ENCODE peak calls at places on chromosomes 16 and 17, in four cellular contexts. One of them, this sample, is unnamed.

GRCh38 chr16:83851473-83851872 is 43.7 kb downstream of the HSBP1 start:
- DNase-seq in pons: no peak
- DNase-seq in HFF-Myc: no peak
- DNase-seq in SIG-M5: no peak
- DNase-seq in this sample: no peak

GRCh38 chr17:58245428-58246103 is 7.2 kb downstream of the LPO start:
- DNase-seq in pons: no peak
- DNase-seq in HFF-Myc: no peak
- DNase-seq in SIG-M5: no peak
- DNase-seq in this sample: no peak

GRCh38 chr17:71168083-71168741 is 952.6 kb upstream of the SOX9 start:
- DNase-seq in pons: no peak
- DNase-seq in HFF-Myc: no peak
- DNase-seq in SIG-M5: no peak
- DNase-seq in this sample: no peak

GRCh38 chr16:67537636-67538591 is 9.3 kb downstream of the RIPOR1 start:
- DNase-seq in pons: no peak
- DNase-seq in HFF-Myc: no peak
- DNase-seq in SIG-M5: no peak
- DNase-seq in this sample: no peak

GRCh38 chr16:10421596-10421995 is 35.7 kb downstream of the ATF7IP2 start:
- DNase-seq in pons: no peak
- DNase-seq in HFF-Myc: no peak
- DNase-seq in SIG-M5: no peak
- DNase-seq in this sample: no peak

GRCh38 chr17:75394332-75394918 is 11.1 kb downstream of the GRB2 start:
- DNase-seq in pons: no peak
- DNase-seq in HFF-Myc: no peak
- DNase-seq in SIG-M5: no peak
- DNase-seq in this sample: no peak

GRCh38 chr17:42508426-42509164 is 27.4 kb upstream of the NAGLU start:
- DNase-seq in pons: no peak
- DNase-seq in HFF-Myc: no peak
- DNase-seq in SIG-M5: no peak
- DNase-seq in this sample: no peak

GRCh38 chr17:48127371-48128051 is 19.9 kb downstream of the SNX11 start:
- DNase-seq in pons: no peak
- DNase-seq in HFF-Myc: peak; percentile 66
- DNase-seq in SIG-M5: no peak
- DNase-seq in this sample: peak; percentile 26

GRCh38 chr17:2063306-2064146 is 8.6 kb downstream of the HIC1 start:
- DNase-seq in pons: no peak
- DNase-seq in HFF-Myc: no peak
- DNase-seq in SIG-M5: no peak
- DNase-seq in this sample: no peak

GRCh38 chr17:47203984-47204721 is 5.0 kb upstream of the MYL4 start:
- DNase-seq in pons: no peak
- DNase-seq in HFF-Myc: no peak
- DNase-seq in SIG-M5: no peak
- DNase-seq in this sample: no peak

GRCh38 chr17:12107905-12108304 is 87.2 kb downstream of the MAP2K4 start:
- DNase-seq in pons: no peak
- DNase-seq in HFF-Myc: no peak
- DNase-seq in SIG-M5: no peak
- DNase-seq in this sample: no peak

GRCh38 chr17:2433696-2434095 is 32.8 kb upstream of the MNT start:
- DNase-seq in pons: no peak
- DNase-seq in HFF-Myc: no peak
- DNase-seq in SIG-M5: no peak
- DNase-seq in this sample: no peak

GRCh38 chr16:4402439-4403132 is 13.8 kb downstream of the CORO7 start:
- DNase-seq in pons: peak; percentile 52
- DNase-seq in HFF-Myc: no peak
- DNase-seq in SIG-M5: no peak
- DNase-seq in this sample: peak; percentile 43

GRCh38 chr17:77186141-77186604 is 45.4 kb downstream of the SEC14L1 start:
- DNase-seq in pons: no peak
- DNase-seq in HFF-Myc: no peak
- DNase-seq in SIG-M5: no peak
- DNase-seq in this sample: no peak

GRCh38 chr17:73304971-73305786 is 6.6 kb downstream of the CDC42EP4 start:
- DNase-seq in pons: no peak
- DNase-seq in HFF-Myc: no peak
- DNase-seq in SIG-M5: no peak
- DNase-seq in this sample: no peak

GRCh38 chr16:49914697-49915096 is 58.8 kb upstream of the ZNF423 start:
- DNase-seq in pons: no peak
- DNase-seq in HFF-Myc: no peak
- DNase-seq in SIG-M5: no peak
- DNase-seq in this sample: no peak

GRCh38 chr16:84277244-84277823 is 17.3 kb upstream of the WFDC1 start:
- DNase-seq in pons: peak; percentile 66
- DNase-seq in HFF-Myc: no peak
- DNase-seq in SIG-M5: no peak
- DNase-seq in this sample: peak; percentile 65

GRCh38 chr17:21043296-21044232 is 753 bp upstream of the USP22 start:
- DNase-seq in pons: peak; percentile 98
- DNase-seq in HFF-Myc: peak; percentile 90
- DNase-seq in SIG-M5: peak; percentile 88
- DNase-seq in this sample: peak; percentile 96

GRCh38 chr16:3058173-3059030 is 7.0 kb upstream of the IL32 start:
- DNase-seq in pons: peak; percentile 10
- DNase-seq in HFF-Myc: no peak
- DNase-seq in SIG-M5: no peak
- DNase-seq in this sample: peak; percentile 23

GRCh38 chr17:81436294-81436849 is 41.1 kb downstream of the BAHCC1 start:
- DNase-seq in pons: no peak
- DNase-seq in HFF-Myc: no peak
- DNase-seq in SIG-M5: no peak
- DNase-seq in this sample: no peak

GRCh38 chr17:82001657-82002056 is 21.0 kb downstream of the CENPX start:
- DNase-seq in pons: no peak
- DNase-seq in HFF-Myc: no peak
- DNase-seq in SIG-M5: no peak
- DNase-seq in this sample: no peak

GRCh38 chr16:78444-79145 is 570 bp downstream of the MPG start:
- DNase-seq in pons: no peak
- DNase-seq in HFF-Myc: no peak
- DNase-seq in SIG-M5: no peak
- DNase-seq in this sample: no peak

GRCh38 chr17:57466042-57466471 is 209.7 kb downstream of the MSI2 start:
- DNase-seq in pons: no peak
- DNase-seq in HFF-Myc: no peak
- DNase-seq in SIG-M5: no peak
- DNase-seq in this sample: no peak

GRCh38 chr16:69593756-69594155 is 28.0 kb downstream of the NFAT5 start:
- DNase-seq in pons: no peak
- DNase-seq in HFF-Myc: no peak
- DNase-seq in SIG-M5: no peak
- DNase-seq in this sample: no peak

GRCh38 chr17:83200746-83201145 is 121.3 kb downstream of the METRNL start:
- DNase-seq in pons: no peak
- DNase-seq in HFF-Myc: no peak
- DNase-seq in SIG-M5: no peak
- DNase-seq in this sample: no peak

GRCh38 chr17:82703935-82704865 is 5.7 kb upstream of the RAB40B start:
- DNase-seq in pons: no peak
- DNase-seq in HFF-Myc: no peak
- DNase-seq in SIG-M5: no peak
- DNase-seq in this sample: no peak

GRCh38 chr16:4005281-4005680 is 111.0 kb downstream of the ADCY9 start:
- DNase-seq in pons: no peak
- DNase-seq in HFF-Myc: no peak
- DNase-seq in SIG-M5: no peak
- DNase-seq in this sample: no peak

GRCh38 chr17:36148559-36149295 is 27.7 kb downstream of the TBC1D3B start:
- DNase-seq in pons: peak; percentile 36
- DNase-seq in HFF-Myc: peak; percentile 26
- DNase-seq in SIG-M5: no peak
- DNase-seq in this sample: no peak

GRCh38 chr16:10839271-10839661 is 20.7 kb upstream of the TVP23A start:
- DNase-seq in pons: no peak
- DNase-seq in HFF-Myc: no peak
- DNase-seq in SIG-M5: no peak
- DNase-seq in this sample: no peak

GRCh38 chr16:69273009-69273408 is 38.1 kb upstream of the VPS4A start:
- DNase-seq in pons: no peak
- DNase-seq in HFF-Myc: no peak
- DNase-seq in SIG-M5: no peak
- DNase-seq in this sample: no peak

GRCh38 chr17:38421224-38421841 is 6.9 kb upstream of the ARHGAP23 start:
- DNase-seq in pons: no peak
- DNase-seq in HFF-Myc: no peak
- DNase-seq in SIG-M5: no peak
- DNase-seq in this sample: no peak

GRCh38 chr16:84735846-84736586 is 36.2 kb downstream of the USP10 start:
- DNase-seq in pons: no peak
- DNase-seq in HFF-Myc: no peak
- DNase-seq in SIG-M5: no peak
- DNase-seq in this sample: no peak

This sample was measured in substantia nigra.